ENCODE peak calls at places on chromosomes 16 and 17, in seven cellular contexts. M is RWPE1, E is cardiac fibroblast, D is AG09309, W is progenitor cell of endocrine pancreas, Z is astrocyte of the spinal cord, R is HFFc6. U is an unnamed sample.

GRCh38 chr16:24977673-24978065 is 37.5 kb downstream of the ARHGAP17 start:
- DNase-seq in M (peak; percentile 42), E (peak; percentile 88), D (no peak), W (no peak), Z (peak; percentile 72), R (peak; percentile 78), U (no peak)

GRCh38 chr16:17676171-17676570 is 205.4 kb upstream of the XYLT1 start:
- DNase-seq in M (no peak), E (no peak), D (no peak), W (no peak), Z (no peak), R (no peak), U (no peak)

GRCh38 chr17:34710226-34710625 is 130.8 kb downstream of the TMEM132E start:
- DNase-seq in M (no peak), E (no peak), D (no peak), W (no peak), Z (no peak), R (no peak), U (no peak)

GRCh38 chr17:45319239-45319703 is 2.5 kb upstream of the MAP3K14 start:
- DNase-seq in M (peak; percentile 65), E (no peak), D (no peak), W (no peak), Z (peak; percentile 76), R (peak; percentile 84), U (no peak)

GRCh38 chr17:81927145-81927652 is 336 bp downstream of the MAFG start:
- DNase-seq in M (no peak), E (no peak), D (no peak), W (no peak), Z (no peak), R (no peak), U (no peak)

GRCh38 chr16:87664792-87665191 is 62.5 kb downstream of the JPH3 start:
- DNase-seq in M (no peak), E (no peak), D (no peak), W (no peak), Z (no peak), R (no peak), U (no peak)

GRCh38 chr16:61295311-61295710 is 740.9 kb downstream of the CDH8 start:
- DNase-seq in M (no peak), E (no peak), D (no peak), W (no peak), Z (no peak), R (no peak), U (no peak)

GRCh38 chr16:27625050-27625697 is 75.2 kb downstream of the KATNIP start:
- DNase-seq in M (no peak), E (peak; percentile 89), D (peak; percentile 21), W (no peak), Z (peak; percentile 10), R (no peak), U (no peak)

GRCh38 chr17:10879110-10879509 is 41.2 kb upstream of the PIRT start:
- DNase-seq in M (no peak), E (peak; percentile 2), D (no peak), W (peak; percentile 31), Z (no peak), R (no peak), U (no peak)

GRCh38 chr16:77782694-77783093 is 5.7 kb upstream of the VAT1L start:
- DNase-seq in M (no peak), E (no peak), D (no peak), W (no peak), Z (no peak), R (no peak), U (no peak)

GRCh38 chr17:68461589-68461988 is 4.3 kb upstream of the WIPI1 start:
- DNase-seq in M (no peak), E (no peak), D (no peak), W (no peak), Z (no peak), R (no peak), U (no peak)

GRCh38 chr17:57927048-57927723 is 28.0 kb downstream of the CUEDC1 start:
- DNase-seq in M (peak; percentile 47), E (peak; percentile 83), D (peak; percentile 47), W (no peak), Z (peak; percentile 85), R (peak; percentile 50), U (no peak)

GRCh38 chr17:19418312-19418992 is 7.4 kb downstream of the RNF112 start:
- DNase-seq in M (no peak), E (peak; percentile 70), D (peak; percentile 23), W (no peak), Z (peak; percentile 67), R (peak; percentile 64), U (no peak)

GRCh38 chr16:9836118-9836736 is 346.0 kb downstream of the GRIN2A start:
- DNase-seq in M (peak; percentile 45), E (peak; percentile 12), D (no peak), W (peak; percentile 37), Z (peak; percentile 17), R (no peak), U (no peak)

GRCh38 chr16:85415196-85415988 is 197.7 kb upstream of the GSE1 start:
- DNase-seq in M (no peak), E (no peak), D (no peak), W (no peak), Z (no peak), R (no peak), U (peak; percentile 10)

GRCh38 chr17:55116440-55116914 is 147.9 kb downstream of the STXBP4 start:
- DNase-seq in M (no peak), E (peak; percentile 14), D (no peak), W (no peak), Z (no peak), R (no peak), U (no peak)

GRCh38 chr17:20278805-20279204 is 188.5 kb downstream of the LGALS9B start:
- DNase-seq in M (no peak), E (no peak), D (no peak), W (no peak), Z (no peak), R (no peak), U (no peak)

GRCh38 chr16:72637306-72637705 is 410.6 kb downstream of the ZFHX3 start:
- DNase-seq in M (peak; percentile 70), E (peak; percentile 79), D (peak; percentile 37), W (no peak), Z (peak; percentile 58), R (peak; percentile 66), U (no peak)

GRCh38 chr16:22739077-22739476 is 74.9 kb upstream of the HS3ST2 start:
- DNase-seq in M (no peak), E (no peak), D (no peak), W (no peak), Z (no peak), R (no peak), U (no peak)

GRCh38 chr16:31695667-31696066 is 168.0 kb downstream of the AHSP start:
- DNase-seq in M (no peak), E (no peak), D (no peak), W (no peak), Z (no peak), R (no peak), U (no peak)

GRCh38 chr16:84726670-84727467 is 27.1 kb downstream of the USP10 start:
- DNase-seq in M (no peak), E (no peak), D (no peak), W (no peak), Z (no peak), R (no peak), U (peak; percentile 37)

GRCh38 chr17:48612854-48613691 is 2.0 kb downstream of the HOXB8 start:
- DNase-seq in M (no peak), E (no peak), D (no peak), W (no peak), Z (peak; percentile 53), R (no peak), U (peak; percentile 57)

GRCh38 chr17:47895254-47895855 is 681 bp upstream of the SP2 start:
- DNase-seq in M (no peak), E (peak; percentile 51), D (no peak), W (no peak), Z (no peak), R (peak; percentile 15), U (no peak)

GRCh38 chr17:62966426-62967110 is 533 bp downstream of the TANC2 start:
- DNase-seq in M (peak; percentile 48), E (no peak), D (no peak), W (no peak), Z (no peak), R (no peak), U (no peak)

GRCh38 chr16:85201566-85201965 is 89.3 kb upstream of the CIBAR2 start:
- DNase-seq in M (no peak), E (no peak), D (no peak), W (no peak), Z (no peak), R (no peak), U (no peak)

GRCh38 chr17:2222901-2223616 is 80.5 kb downstream of the SMG6 start:
- DNase-seq in M (no peak), E (peak; percentile 87), D (no peak), W (no peak), Z (peak; percentile 60), R (peak; percentile 63), U (no peak)

GRCh38 chr17:7748098-7748775 is 30.7 kb downstream of the DNAH2 start:
- DNase-seq in M (no peak), E (peak; percentile 85), D (no peak), W (no peak), Z (peak; percentile 15), R (no peak), U (no peak)

GRCh38 chr16:74973304-74973703 is 11.6 kb downstream of the WDR59 start:
- DNase-seq in M (no peak), E (no peak), D (no peak), W (no peak), Z (no peak), R (no peak), U (no peak)

GRCh38 chr17:49616086-49616485 is 40.4 kb downstream of the NXPH3 start:
- DNase-seq in M (peak; percentile 3), E (peak; percentile 22), D (no peak), W (no peak), Z (no peak), R (no peak), U (no peak)
- TF ChIP-seq CTCF in M (no peak), E (peak; percentile 42), D (no peak), W (peak; percentile 11), Z (no peak), R (peak; percentile 59), U (no peak)

GRCh38 chr17:76139801-76140660 is 1.0 kb downstream of the FOXJ1 start:
- DNase-seq in M (no peak), E (no peak), D (no peak), W (peak; percentile 63), Z (no peak), R (no peak), U (peak; percentile 53)
- TF ChIP-seq CTCF in M (no peak), E (no peak), D (no peak), W (peak; percentile 32), Z (no peak), R (peak; percentile 18), U (no peak)

GRCh38 chr16:73793286-73793685 is 503.3 kb upstream of the PSMD7 start:
- DNase-seq in M (no peak), E (no peak), D (no peak), W (no peak), Z (no peak), R (no peak), U (no peak)
- TF ChIP-seq CTCF in M (no peak), E (no peak), D (no peak), W (no peak), Z (no peak), R (no peak), U (no peak)

DNA sequence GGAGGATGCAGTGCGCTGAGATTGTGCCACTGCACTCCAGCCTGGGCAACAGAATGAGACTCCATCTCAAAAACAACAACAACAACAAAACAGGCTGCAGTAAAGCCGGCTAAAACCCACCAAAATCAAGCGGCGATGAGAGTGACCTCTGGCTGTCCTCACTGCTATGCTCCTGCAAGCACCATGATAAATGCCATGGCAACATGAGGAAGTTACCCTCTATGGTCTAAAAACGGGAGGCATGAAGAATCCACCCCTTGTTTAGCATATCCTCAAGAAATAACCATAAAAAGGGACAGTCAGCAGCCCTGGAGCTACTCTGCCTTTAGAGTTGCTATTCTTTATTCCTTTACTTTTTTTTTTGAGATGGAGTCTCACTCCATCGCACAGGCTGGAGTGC is 8.4 kb upstream of the LGALS3BP start:
- DNase-seq in M (no peak), E (peak; percentile 71), D (no peak), W (no peak), Z (no peak), R (no peak), U (no peak)
- TF ChIP-seq CTCF in M (no peak), E (no peak), D (no peak), W (no peak), Z (no peak), R (no peak), U (no peak)